ENCODE peak calls at places on chromosomes 4 and X, in nine cellular contexts. N is endodermal cell; Z is ovary; X is activated CD8-positive, alpha-beta T cell treated with anti-CD3 and anti-CD28 coated beads for 36 hours; Q is GM23338; I is neural progenitor cell; H is epithelial cell of esophagus; B is lung; M is neural crest cell. F is an unnamed sample.

GRCh38 chr4:6724461-6725111 is 8.6 kb downstream of the BLOC1S4 start:
- DNase-seq in X (no peak), Q (no peak), Z (no peak), B (no peak), I (peak), N (no peak), M (no peak), H (no peak), F (no peak)

GRCh38 chr4:15754323-15754722 is 23.8 kb upstream of the CD38 start:
- DNase-seq in X (peak), M (no peak), H (no peak), I (no peak), Z (no peak), Q (no peak), N (no peak), B (no peak), F (no peak)

GRCh38 chrX:42797646-42798045 is 19.7 kb upstream of the PPP1R2C start:
- DNase-seq in X (no peak), Q (no peak), H (peak), M (no peak), Z (no peak), I (no peak), N (no peak), B (no peak), F (no peak)

GRCh38 chr4:42925921-42926320 is 33.4 kb downstream of the GRXCR1 start:
- DNase-seq in X (no peak), Z (no peak), Q (no peak), N (no peak), B (no peak), H (no peak), I (no peak), M (no peak), F (no peak)

GRCh38 chrX:69237228-69237627 is 72.0 kb upstream of the PJA1 start:
- DNase-seq in N (no peak), Q (no peak), I (no peak), H (no peak), Z (no peak), M (no peak), B (no peak), X (no peak), F (no peak)

GRCh38 chrX:155632424-155633100 is 19.8 kb upstream of the TMLHE start:
- DNase-seq in M (no peak), H (no peak), X (no peak), I (no peak), Z (no peak), Q (no peak), B (no peak), N (no peak), F (no peak)

GRCh38 chrX:108397627-108398392 is 40.4 kb downstream of the COL4A6 start:
- DNase-seq in I (no peak), M (no peak), X (no peak), N (no peak), B (no peak), Q (no peak), H (peak), Z (no peak), F (no peak)

GRCh38 chr4:22167201-22167600 is 218.6 kb upstream of the KCNIP4 start:
- DNase-seq in Z (no peak), H (no peak), I (no peak), B (no peak), N (no peak), X (no peak), M (no peak), Q (no peak), F (no peak)

GRCh38 chr4:41156574-41156973 is 57.8 kb downstream of the APBB2 start:
- DNase-seq in M (no peak), H (peak), I (no peak), B (no peak), N (no peak), Z (no peak), Q (no peak), X (no peak), F (no peak)

GRCh38 chr4:156594619-156595018 is 377.0 kb downstream of the PDGFC start:
- DNase-seq in I (no peak), Q (no peak), N (no peak), B (no peak), Z (no peak), H (peak), M (no peak), X (no peak), F (no peak)

GRCh38 chrX:37926700-37927099 is 79.3 kb upstream of the DYNLT3 start:
- DNase-seq in Z (no peak), I (peak), Q (peak), H (peak), M (no peak), X (no peak), N (no peak), B (no peak), F (no peak)

GRCh38 chr4:45944000-45944399 is 179.9 kb downstream of the GABRG1 start:
- DNase-seq in N (no peak), B (no peak), Z (no peak), X (no peak), Q (peak), H (peak), M (no peak), I (no peak), F (no peak)

GRCh38 chrX:645024-645376 is 14.4 kb downstream of the SHOX start:
- DNase-seq in Q (peak), M (no peak), B (no peak), Z (no peak), N (peak), I (peak), H (no peak), X (no peak), F (no peak)

GRCh38 chr4:155889946-155890345 is 13.6 kb upstream of the TDO2 start:
- DNase-seq in X (no peak), M (no peak), I (no peak), B (no peak), H (no peak), N (no peak), Q (no peak), Z (no peak), F (no peak)

GRCh38 chr4:6461301-6462165 is 10.9 kb downstream of the PPP2R2C start:
- DNase-seq in N (peak), X (no peak), M (no peak), Z (peak), Q (peak), H (no peak), B (no peak), I (no peak), F (no peak)

GRCh38 chrX:116694046-116694445 is 231.3 kb upstream of the CT83 start:
- DNase-seq in X (no peak), H (no peak), M (no peak), B (no peak), Z (no peak), I (no peak), Q (no peak), N (no peak), F (no peak)

GRCh38 chr4:168151313-168151712 is 59.0 kb downstream of the ANXA10 start:
- DNase-seq in N (no peak), I (no peak), Z (no peak), H (no peak), M (no peak), Q (peak), B (no peak), X (no peak), F (no peak)

GRCh38 chrX:3244203-3244743 is 102.2 kb downstream of the MXRA5 start:
- DNase-seq in I (no peak), N (no peak), Z (no peak), M (no peak), Q (no peak), B (no peak), X (no peak), H (peak), F (no peak)

GRCh38 chrX:3250946-3251345 is 95.5 kb downstream of the MXRA5 start:
- DNase-seq in I (no peak), B (no peak), M (no peak), X (no peak), Q (no peak), Z (no peak), H (no peak), N (no peak), F (no peak)

GRCh38 chrX:3244955-3245354 is 101.5 kb downstream of the MXRA5 start:
- DNase-seq in Z (no peak), N (no peak), H (peak), X (no peak), M (no peak), B (no peak), I (no peak), Q (no peak), F (no peak)
- TF ChIP-seq CTCF in Z (no peak), N (peak), H (peak), X (no peak), M (no peak), B (no peak), I (no peak), Q (no peak), F (no peak)

GRCh38 chrX:151488677-151489076 is 74.8 kb upstream of the PASD1 start:
- DNase-seq in B (no peak), I (peak), M (no peak), X (peak), Q (peak), N (peak), H (peak), Z (no peak), F (peak)
- TF ChIP-seq CTCF in B (no peak), I (peak), M (peak), X (no peak), Q (peak), N (peak), H (peak), Z (no peak), F (peak)

GRCh38 chrX:134246282-134246681 is 9.3 kb downstream of the CCDC160 start:
- DNase-seq in Q (peak), M (no peak), I (peak), Z (no peak), X (no peak), B (no peak), N (peak), H (no peak), F (no peak)
- TF ChIP-seq CTCF in Q (peak), M (no peak), I (peak), Z (no peak), X (no peak), B (no peak), N (no peak), H (no peak), F (no peak)

GRCh38 chr4:141220271-141220654 is 432 bp upstream of the ZNF330 start:
- DNase-seq in N (no peak), X (no peak), M (peak), I (peak), Z (no peak), B (no peak), Q (peak), H (no peak), F (no peak)

GRCh38 chr4:141223418-141223817 is 2.7 kb downstream of the ZNF330 start:
- DNase-seq in H (no peak), M (no peak), X (no peak), I (no peak), B (no peak), Q (no peak), N (no peak), Z (no peak), F (no peak)

GRCh38 chr4:141215030-141215429 is 5.7 kb upstream of the ZNF330 start:
- DNase-seq in I (no peak), N (no peak), B (no peak), M (no peak), H (no peak), Z (no peak), X (no peak), Q (no peak), F (no peak)

GRCh38 chr4:141215972-141216761 is 4.5 kb upstream of the ZNF330 start:
- DNase-seq in M (no peak), Q (no peak), H (no peak), X (no peak), N (no peak), B (no peak), Z (no peak), I (no peak), F (no peak)

GRCh38 chr4:141220655-141221605 is at the start of gene ZNF330:
- DNase-seq in I (peak), Z (peak), M (peak), N (peak), X (peak), B (peak), Q (peak), H (peak), F (peak)
- TF ChIP-seq CTCF in I (peak), Z (no peak), M (no peak), N (peak), X (peak), B (no peak), Q (peak), H (peak), F (no peak)

GRCh38 chr4:53654300-53654758 is 63.0 kb upstream of the LNX1 start:
- DNase-seq in Q (no peak), N (no peak), B (no peak), Z (no peak), M (no peak), I (no peak), H (peak), X (peak), F (no peak)

GRCh38 chr4:53651142-53651720 is 59.9 kb upstream of the LNX1 start:
- DNase-seq in M (no peak), Q (no peak), X (no peak), B (no peak), N (no peak), Z (peak), I (no peak), H (peak), F (no peak)

GRCh38 chr4:53656421-53656981 is 65.2 kb upstream of the LNX1 start:
- DNase-seq in Z (peak), N (no peak), M (no peak), H (no peak), B (no peak), Q (no peak), I (no peak), X (no peak), F (no peak)

GRCh38 chr4:53649357-53649756 is 58.1 kb upstream of the LNX1 start:
- DNase-seq in N (no peak), Q (no peak), X (no peak), Z (no peak), M (no peak), H (no peak), I (no peak), B (no peak), F (no peak)

GRCh38 chr4:53653484-53654053 is 62.3 kb upstream of the LNX1 start:
- DNase-seq in Q (no peak), H (peak), B (no peak), X (peak), N (no peak), I (peak), M (no peak), Z (peak), F (no peak)
- TF ChIP-seq CTCF in Q (no peak), H (no peak), B (no peak), X (no peak), N (no peak), I (no peak), M (no peak), Z (no peak), F (no peak)

DNA sequence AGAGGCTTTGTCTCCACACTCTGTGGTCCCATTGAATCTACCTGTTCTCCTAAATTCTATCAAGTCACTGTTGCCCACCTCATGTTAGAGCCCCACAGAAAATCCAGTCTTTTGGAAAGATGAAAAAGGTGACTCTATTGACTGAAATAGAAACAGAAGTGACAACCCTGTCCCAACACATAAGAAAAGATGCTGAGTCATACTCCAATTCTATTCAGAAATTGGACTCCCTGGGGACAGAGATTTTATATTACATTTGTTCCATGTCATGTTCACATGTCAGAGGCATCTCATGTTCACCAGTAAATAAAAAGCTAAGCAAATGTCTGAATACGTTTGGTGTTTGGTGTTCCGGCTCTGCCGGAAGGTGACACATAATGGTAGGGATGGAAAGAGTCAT is 2.9 kb upstream of the GRPR start:
- DNase-seq in X (no peak), Q (no peak), N (no peak), Z (no peak), H (no peak), B (no peak), M (no peak), I (no peak), F (no peak)
- TF ChIP-seq CTCF in X (no peak), Q (no peak), N (no peak), Z (no peak), H (no peak), B (no peak), M (no peak), I (no peak), F (no peak)